ENCODE peak calls at places on chromosomes 2 and 18, in seven cellular contexts. R is stimulated activated memory B cell treated with anti-CD40 and anti-IgM and Interleukin-4, amounts not matched to agents 10 μg/mL and 1 μg/mL and 100 μg/mL, for 72 hours; F is stimulated activated naive B cell treated with anti-CD40 and anti-IgM and Interleukin-4, amounts not matched to agents 10 μg/mL and 1 μg/mL and 100 μg/mL, for 72 hours; Q is activated naive CD4-positive, alpha-beta T cell treated with anti-CD3 and anti-CD28 coated beads, Interleukin-2, amount 50 U/mL, for 72 hours; H is activated B cell treated with CpG ODN at 0.5 μM for 24 hours; V is activated CD8-positive, alpha-beta T cell treated with anti-CD3 and anti-CD28 coated beads, Interleukin-2, amount 10 ng/mL, durations not matched to agents 7 days and 5 days; G is gastrocnemius medialis. D is an unnamed sample.
A peak's percentile ranks its signal among the peaks of the same experiment; 100 is the strongest.

GRCh38 chr18:54918060-54918459 is 41.2 kb downstream of the CCDC68 start:
- ATAC-seq in V (no peak), H (no peak), Q (no peak), R (no peak), G (no peak), F (no peak), D (no peak)

GRCh38 chr18:57440331-57441101 is 5.3 kb downstream of the ONECUT2 start:
- ATAC-seq in F (no peak), R (no peak), H (no peak), Q (no peak), G (no peak), V (no peak), D (no peak)

GRCh38 chr2:47964722-47965434 is 58.6 kb upstream of the FBXO11 start:
- ATAC-seq in R (no peak), G (no peak), F (no peak), V (no peak), Q (peak; percentile 44), H (no peak), D (peak; percentile 69)

GRCh38 chr2:30446602-30447148 is 371 bp upstream of the LCLAT1 start:
- ATAC-seq in G (peak; percentile 26), Q (peak; percentile 38), R (no peak), H (peak; percentile 3), F (no peak), V (peak; percentile 21), D (no peak)

GRCh38 chr2:72415256-72415655 is 267.6 kb upstream of the CYP26B1 start:
- ATAC-seq in V (no peak), R (no peak), F (no peak), G (no peak), H (no peak), Q (no peak), D (no peak)

GRCh38 chr2:127000937-127001336 is 102.2 kb downstream of the TEX51 start:
- ATAC-seq in H (no peak), V (peak; percentile 27), Q (peak; percentile 28), F (no peak), R (no peak), G (no peak), D (peak; percentile 95)

GRCh38 chr18:39297225-39297624 is 1731.6 kb upstream of the CELF4 start:
- ATAC-seq in Q (no peak), F (no peak), R (no peak), V (no peak), H (no peak), G (no peak), D (no peak)

GRCh38 chr2:203035879-203036470 is 21.3 kb downstream of the NBEAL1 start:
- ATAC-seq in Q (no peak), H (no peak), R (no peak), G (no peak), F (no peak), V (no peak), D (no peak)

GRCh38 chr2:166118180-166118579 is 9.6 kb downstream of the SCN1A start:
- ATAC-seq in G (no peak), R (no peak), Q (no peak), V (no peak), H (no peak), F (no peak), D (no peak)

GRCh38 chr18:67301592-67301991 is 214.9 kb downstream of the DSEL start:
- ATAC-seq in F (no peak), Q (peak; percentile 40), H (no peak), R (no peak), G (no peak), V (peak; percentile 57), D (peak; percentile 77)

GRCh38 chr2:152827944-152828343 is 109.5 kb downstream of the ARL6IP6 start:
- ATAC-seq in H (no peak), Q (no peak), R (no peak), V (no peak), F (no peak), G (no peak), D (no peak)

GRCh38 chr2:102424754-102425153 is 1.8 kb downstream of the IL18RAP start:
- ATAC-seq in V (no peak), G (no peak), R (peak; percentile 87), Q (peak; percentile 66), F (peak; percentile 94), H (peak; percentile 88), D (peak; percentile 80)

D was measured in activated T-helper 17 cell treated with anti-CD3 and anti-CD28 coated beads, Interleukin-2, amount 50 U/mL, for 72 hours.